ENCODE peak calls at places on chromosomes 4 and X, in six cellular contexts. D, Y, G, A, M and L are unnamed samples.

GRCh38 chr4:5084911-5085475 is 33.7 kb downstream of the STK32B start:
- DNase-seq in D (peak), A (no peak), Y (no peak), G (peak), M (no peak), L (no peak)

GRCh38 chr4:186368291-186368690 is 102.3 kb downstream of the F11 start:
- DNase-seq in M (no peak), A (no peak), D (no peak), Y (no peak), G (no peak), L (no peak)

GRCh38 chrX:19912-20571 is 261.1 kb upstream of the PLCXD1 start:
- DNase-seq in D (no peak), Y (no peak), M (no peak), A (no peak), G (peak), L (no peak)

GRCh38 chrX:13658602-13659001 is 5.7 kb downstream of the TCEANC start:
- DNase-seq in M (no peak), Y (no peak), D (no peak), A (no peak), G (peak), L (no peak)

GRCh38 chr4:188934320-188934975 is 795.2 kb downstream of the TRIML1 start:
- DNase-seq in M (no peak), A (no peak), D (no peak), G (peak), Y (no peak), L (no peak)

GRCh38 chrX:3449287-3449686 is 102.8 kb upstream of the MXRA5 start:
- DNase-seq in D (peak), M (no peak), Y (no peak), G (no peak), A (no peak), L (no peak)

GRCh38 chr4:173450281-173450680 is 51.4 kb upstream of the SCRG1 start:
- DNase-seq in D (no peak), Y (no peak), A (no peak), G (no peak), M (no peak), L (no peak)

GRCh38 chr4:147325566-147325965 is 155.3 kb upstream of the EDNRA start:
- DNase-seq in G (no peak), Y (no peak), A (no peak), D (no peak), M (no peak), L (no peak)

GRCh38 chr4:155578219-155578618 is 88.4 kb upstream of the GUCY1A1 start:
- DNase-seq in G (no peak), A (no peak), D (no peak), Y (no peak), M (no peak), L (no peak)

GRCh38 chr4:8317474-8317873 is 47.9 kb downstream of the HTRA3 start:
- DNase-seq in D (no peak), Y (no peak), M (no peak), A (no peak), G (no peak), L (no peak)

GRCh38 chr4:108247511-108248088 is 78.9 kb upstream of the LEF1 start:
- DNase-seq in A (no peak), Y (no peak), D (no peak), M (no peak), G (no peak), L (no peak)

GRCh38 chr4:52376107-52376704 is 282.9 kb downstream of the USP46 start:
- DNase-seq in G (peak), M (peak), Y (peak), D (peak), A (no peak), L (peak)

GRCh38 chrX:71930298-71930697 is 19.7 kb downstream of the NHSL2 start:
- DNase-seq in G (peak), Y (no peak), A (no peak), D (no peak), M (no peak), L (no peak)

GRCh38 chrX:1448793-1449580 is 3.7 kb downstream of the ASMTL start:
- DNase-seq in Y (peak), A (no peak), M (no peak), D (no peak), G (no peak), L (no peak)

GRCh38 chr4:2443061-2443730 is 24.4 kb downstream of the CFAP99 start:
- DNase-seq in A (no peak), M (no peak), G (no peak), D (no peak), Y (no peak), L (no peak)

GRCh38 chr4:80423553-80424224 is 88.2 kb downstream of the CFAP299 start:
- DNase-seq in G (no peak), D (peak), Y (no peak), M (no peak), A (no peak), L (no peak)

GRCh38 chr4:77804471-77804870 is 14.7 kb downstream of the CNOT6L start:
- DNase-seq in D (no peak), A (no peak), G (peak), M (no peak), Y (no peak), L (no peak)

GRCh38 chrX:22424919-22425318 is 152.2 kb downstream of the CBLL2 start:
- DNase-seq in Y (no peak), M (no peak), A (no peak), G (no peak), D (no peak), L (no peak)

GRCh38 chr4:40228497-40229365 is 31.9 kb downstream of the RHOH start:
- DNase-seq in Y (no peak), M (no peak), G (no peak), A (no peak), D (no peak), L (no peak)

GRCh38 chrX:39859991-39860861 is 237.5 kb downstream of the BCOR start:
- DNase-seq in G (peak), Y (peak), A (peak), M (no peak), D (no peak), L (peak)

GRCh38 chr4:147732516-147733193 is 767 bp downstream of the ARHGAP10 start:
- DNase-seq in Y (peak), A (no peak), G (peak), M (no peak), D (no peak), L (peak)